ENCODE peak calls at places on chromosome 5, in eight cellular contexts. One of them, this sample, is unnamed.

GRCh38 chr5:122458278-122458872 is 146.3 kb downstream of the SNCAIP start:
- DNase-seq in GM20000: peak
- DNase-seq in fibroblast of lung: peak
- DNase-seq in psoas muscle: no peak
- DNase-seq in GM12865: peak
- DNase-seq in progenitor cell of endocrine pancreas: no peak
- DNase-seq in activated B cell treated with CpG ODN at 0.5 μM for 24 hours: no peak
- DNase-seq in cardiac muscle cell: peak
- DNase-seq in this sample: no peak

GRCh38 chr5:16897284-16897704 is 38.8 kb downstream of the MYO10 start:
- DNase-seq in GM20000: no peak
- DNase-seq in fibroblast of lung: peak
- DNase-seq in psoas muscle: no peak
- DNase-seq in GM12865: no peak
- DNase-seq in progenitor cell of endocrine pancreas: no peak
- DNase-seq in activated B cell treated with CpG ODN at 0.5 μM for 24 hours: no peak
- DNase-seq in cardiac muscle cell: peak
- DNase-seq in this sample: no peak

GRCh38 chr5:14806452-14806851 is 65.1 kb downstream of the ANKH start:
- DNase-seq in GM20000: no peak
- DNase-seq in fibroblast of lung: peak
- DNase-seq in psoas muscle: peak
- DNase-seq in GM12865: no peak
- DNase-seq in progenitor cell of endocrine pancreas: no peak
- DNase-seq in activated B cell treated with CpG ODN at 0.5 μM for 24 hours: no peak
- DNase-seq in cardiac muscle cell: no peak
- DNase-seq in this sample: no peak

GRCh38 chr5:28408186-28408585 is 1369.8 kb upstream of the CDH9 start:
- DNase-seq in GM20000: no peak
- DNase-seq in fibroblast of lung: no peak
- DNase-seq in psoas muscle: no peak
- DNase-seq in GM12865: no peak
- DNase-seq in progenitor cell of endocrine pancreas: no peak
- DNase-seq in activated B cell treated with CpG ODN at 0.5 μM for 24 hours: no peak
- DNase-seq in cardiac muscle cell: no peak
- DNase-seq in this sample: no peak

GRCh38 chr5:102777099-102777498 is 22.0 kb downstream of the PAM start:
- DNase-seq in GM20000: no peak
- DNase-seq in fibroblast of lung: no peak
- DNase-seq in psoas muscle: no peak
- DNase-seq in GM12865: no peak
- DNase-seq in progenitor cell of endocrine pancreas: no peak
- DNase-seq in activated B cell treated with CpG ODN at 0.5 μM for 24 hours: no peak
- DNase-seq in cardiac muscle cell: no peak
- DNase-seq in this sample: no peak

GRCh38 chr5:172887735-172888134 is 53.7 kb downstream of the ERGIC1 start:
- DNase-seq in GM20000: no peak
- DNase-seq in fibroblast of lung: peak
- DNase-seq in psoas muscle: peak
- DNase-seq in GM12865: no peak
- DNase-seq in progenitor cell of endocrine pancreas: no peak
- DNase-seq in activated B cell treated with CpG ODN at 0.5 μM for 24 hours: no peak
- DNase-seq in cardiac muscle cell: no peak
- DNase-seq in this sample: peak

GRCh38 chr5:140647042-140647341 is 438 bp downstream of the NDUFA2 start:
- DNase-seq in GM20000: no peak
- DNase-seq in fibroblast of lung: no peak
- DNase-seq in psoas muscle: no peak
- DNase-seq in GM12865: no peak
- DNase-seq in progenitor cell of endocrine pancreas: no peak
- DNase-seq in activated B cell treated with CpG ODN at 0.5 μM for 24 hours: no peak
- DNase-seq in cardiac muscle cell: no peak
- DNase-seq in this sample: no peak

GRCh38 chr5:172932313-172933017 is 26.8 kb upstream of the RPL26L1 start:
- DNase-seq in GM20000: peak
- DNase-seq in fibroblast of lung: peak
- DNase-seq in psoas muscle: peak
- DNase-seq in GM12865: peak
- DNase-seq in progenitor cell of endocrine pancreas: peak
- DNase-seq in activated B cell treated with CpG ODN at 0.5 μM for 24 hours: peak
- DNase-seq in cardiac muscle cell: peak
- DNase-seq in this sample: peak

GRCh38 chr5:142003266-142003800 is 9.5 kb downstream of the GNPDA1 start:
- DNase-seq in GM20000: no peak
- DNase-seq in fibroblast of lung: no peak
- DNase-seq in psoas muscle: no peak
- DNase-seq in GM12865: no peak
- DNase-seq in progenitor cell of endocrine pancreas: no peak
- DNase-seq in activated B cell treated with CpG ODN at 0.5 μM for 24 hours: no peak
- DNase-seq in cardiac muscle cell: no peak
- DNase-seq in this sample: no peak

GRCh38 chr5:141997358-141998006 is 15.3 kb downstream of the GNPDA1 start:
- DNase-seq in GM20000: no peak
- DNase-seq in fibroblast of lung: no peak
- DNase-seq in psoas muscle: no peak
- DNase-seq in GM12865: no peak
- DNase-seq in progenitor cell of endocrine pancreas: no peak
- DNase-seq in activated B cell treated with CpG ODN at 0.5 μM for 24 hours: no peak
- DNase-seq in cardiac muscle cell: no peak
- DNase-seq in this sample: no peak

GRCh38 chr5:141995656-141996055 is 17.2 kb downstream of the GNPDA1 start:
- DNase-seq in GM20000: no peak
- DNase-seq in fibroblast of lung: no peak
- DNase-seq in psoas muscle: no peak
- DNase-seq in GM12865: no peak
- DNase-seq in progenitor cell of endocrine pancreas: no peak
- DNase-seq in activated B cell treated with CpG ODN at 0.5 μM for 24 hours: no peak
- DNase-seq in cardiac muscle cell: no peak
- DNase-seq in this sample: no peak

GRCh38 chr5:142000176-142000575 is 12.7 kb downstream of the GNPDA1 start:
- DNase-seq in GM20000: no peak
- DNase-seq in fibroblast of lung: no peak
- DNase-seq in psoas muscle: no peak
- DNase-seq in GM12865: no peak
- DNase-seq in progenitor cell of endocrine pancreas: no peak
- DNase-seq in activated B cell treated with CpG ODN at 0.5 μM for 24 hours: no peak
- DNase-seq in cardiac muscle cell: no peak
- DNase-seq in this sample: no peak

GRCh38 chr5:142000709-142001484 is 11.9 kb downstream of the GNPDA1 start:
- DNase-seq in GM20000: no peak
- DNase-seq in fibroblast of lung: peak
- DNase-seq in psoas muscle: no peak
- DNase-seq in GM12865: no peak
- DNase-seq in progenitor cell of endocrine pancreas: no peak
- DNase-seq in activated B cell treated with CpG ODN at 0.5 μM for 24 hours: no peak
- DNase-seq in cardiac muscle cell: peak
- DNase-seq in this sample: no peak
- TF ChIP-seq CTCF in GM20000: no peak
- TF ChIP-seq CTCF in fibroblast of lung: peak
- TF ChIP-seq CTCF in psoas muscle: peak
- TF ChIP-seq CTCF in GM12865: peak
- TF ChIP-seq CTCF in progenitor cell of endocrine pancreas: peak
- TF ChIP-seq CTCF in activated B cell treated with CpG ODN at 0.5 μM for 24 hours: no peak
- TF ChIP-seq CTCF in cardiac muscle cell: peak
- TF ChIP-seq CTCF in this sample: no peak

GRCh38 chr5:1522601-1523479 is 920 bp downstream of the LPCAT1 start:
- DNase-seq in GM20000: no peak
- DNase-seq in fibroblast of lung: no peak
- DNase-seq in psoas muscle: peak
- DNase-seq in GM12865: no peak
- DNase-seq in progenitor cell of endocrine pancreas: no peak
- DNase-seq in activated B cell treated with CpG ODN at 0.5 μM for 24 hours: peak
- DNase-seq in cardiac muscle cell: peak
- DNase-seq in this sample: peak

GRCh38 chr5:1523480-1523792 is 324 bp downstream of the LPCAT1 start:
- DNase-seq in GM20000: no peak
- DNase-seq in fibroblast of lung: no peak
- DNase-seq in psoas muscle: no peak
- DNase-seq in GM12865: no peak
- DNase-seq in progenitor cell of endocrine pancreas: no peak
- DNase-seq in activated B cell treated with CpG ODN at 0.5 μM for 24 hours: no peak
- DNase-seq in cardiac muscle cell: no peak
- DNase-seq in this sample: no peak

GRCh38 chr5:1524799-1525623 is 1.3 kb upstream of the LPCAT1 start:
- DNase-seq in GM20000: no peak
- DNase-seq in fibroblast of lung: no peak
- DNase-seq in psoas muscle: peak
- DNase-seq in GM12865: no peak
- DNase-seq in progenitor cell of endocrine pancreas: no peak
- DNase-seq in activated B cell treated with CpG ODN at 0.5 μM for 24 hours: peak
- DNase-seq in cardiac muscle cell: no peak
- DNase-seq in this sample: peak

GRCh38 chr5:1524481-1524798 is 680 bp upstream of the LPCAT1 start:
- DNase-seq in GM20000: no peak
- DNase-seq in fibroblast of lung: no peak
- DNase-seq in psoas muscle: no peak
- DNase-seq in GM12865: peak
- DNase-seq in progenitor cell of endocrine pancreas: no peak
- DNase-seq in activated B cell treated with CpG ODN at 0.5 μM for 24 hours: no peak
- DNase-seq in cardiac muscle cell: no peak
- DNase-seq in this sample: no peak

DNA sequence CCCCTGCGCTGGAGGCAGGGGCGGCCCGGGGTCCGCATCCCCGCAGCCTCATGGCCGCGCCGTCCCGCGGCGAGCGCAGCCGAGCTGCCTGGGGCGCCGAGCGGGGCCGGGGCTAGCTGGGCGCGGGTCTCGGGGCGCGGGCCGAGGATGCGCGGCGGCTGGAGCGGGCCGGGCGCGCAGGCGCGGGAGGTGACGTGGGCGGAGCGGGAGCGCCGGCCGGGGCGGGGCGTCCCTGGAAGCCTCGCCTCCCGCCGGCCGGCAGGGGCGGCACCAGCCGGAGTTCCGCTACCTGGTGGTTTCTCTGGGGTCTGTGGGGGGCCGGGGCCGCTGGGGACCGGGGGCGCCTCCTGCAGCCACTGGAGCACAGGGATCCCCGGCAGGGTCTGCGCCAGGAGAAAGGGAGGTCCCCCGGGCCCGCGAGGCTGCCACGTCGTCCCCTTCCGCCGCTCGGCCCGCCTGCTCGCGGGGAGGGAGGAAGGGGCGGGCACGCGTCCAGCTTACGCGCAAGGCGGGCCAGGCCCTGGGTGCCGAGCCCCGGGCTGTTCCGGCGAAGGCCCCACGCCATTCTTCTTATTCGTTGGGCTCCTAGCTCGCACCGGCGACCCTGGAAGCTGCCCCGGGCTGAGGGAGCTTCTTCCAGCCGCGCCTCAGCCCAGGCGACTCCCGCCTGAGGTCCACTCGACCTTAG is at the start of gene LPCAT1:
- DNase-seq in GM20000: peak
- DNase-seq in fibroblast of lung: peak
- DNase-seq in psoas muscle: peak
- DNase-seq in GM12865: peak
- DNase-seq in progenitor cell of endocrine pancreas: peak
- DNase-seq in activated B cell treated with CpG ODN at 0.5 μM for 24 hours: peak
- DNase-seq in cardiac muscle cell: peak
- DNase-seq in this sample: peak
- TF ChIP-seq CTCF in GM20000: no peak
- TF ChIP-seq CTCF in fibroblast of lung: no peak
- TF ChIP-seq CTCF in psoas muscle: peak
- TF ChIP-seq CTCF in GM12865: no peak
- TF ChIP-seq CTCF in progenitor cell of endocrine pancreas: peak
- TF ChIP-seq CTCF in activated B cell treated with CpG ODN at 0.5 μM for 24 hours: no peak
- TF ChIP-seq CTCF in cardiac muscle cell: no peak
- TF ChIP-seq CTCF in this sample: no peak

GRCh38 chr5:219492-219891 is 1.4 kb downstream of the SDHA start:
- DNase-seq in GM20000: no peak
- DNase-seq in fibroblast of lung: peak
- DNase-seq in psoas muscle: no peak
- DNase-seq in GM12865: peak
- DNase-seq in progenitor cell of endocrine pancreas: no peak
- DNase-seq in activated B cell treated with CpG ODN at 0.5 μM for 24 hours: peak
- DNase-seq in cardiac muscle cell: peak
- DNase-seq in this sample: no peak

GRCh38 chr5:220008-220407 is 1.9 kb downstream of the SDHA start:
- DNase-seq in GM20000: peak
- DNase-seq in fibroblast of lung: no peak
- DNase-seq in psoas muscle: no peak
- DNase-seq in GM12865: peak
- DNase-seq in progenitor cell of endocrine pancreas: no peak
- DNase-seq in activated B cell treated with CpG ODN at 0.5 μM for 24 hours: no peak
- DNase-seq in cardiac muscle cell: no peak
- DNase-seq in this sample: no peak

GRCh38 chr5:213803-214395 is 4.1 kb downstream of the CCDC127 start:
- DNase-seq in GM20000: no peak
- DNase-seq in fibroblast of lung: no peak
- DNase-seq in psoas muscle: no peak
- DNase-seq in GM12865: no peak
- DNase-seq in progenitor cell of endocrine pancreas: no peak
- DNase-seq in activated B cell treated with CpG ODN at 0.5 μM for 24 hours: no peak
- DNase-seq in cardiac muscle cell: no peak
- DNase-seq in this sample: no peak

GRCh38 chr5:218457-219289 is 553 bp downstream of the SDHA start:
- DNase-seq in GM20000: no peak
- DNase-seq in fibroblast of lung: peak
- DNase-seq in psoas muscle: peak
- DNase-seq in GM12865: peak
- DNase-seq in progenitor cell of endocrine pancreas: peak
- DNase-seq in activated B cell treated with CpG ODN at 0.5 μM for 24 hours: peak
- DNase-seq in cardiac muscle cell: peak
- DNase-seq in this sample: no peak

GRCh38 chr5:217860-218456 is at the start of the genes CCDC127 and SDHA:
- DNase-seq in GM20000: peak
- DNase-seq in fibroblast of lung: peak
- DNase-seq in psoas muscle: peak
- DNase-seq in GM12865: peak
- DNase-seq in progenitor cell of endocrine pancreas: peak
- DNase-seq in activated B cell treated with CpG ODN at 0.5 μM for 24 hours: peak
- DNase-seq in cardiac muscle cell: peak
- DNase-seq in this sample: peak
- TF ChIP-seq CTCF in GM20000: peak
- TF ChIP-seq CTCF in fibroblast of lung: peak
- TF ChIP-seq CTCF in psoas muscle: peak
- TF ChIP-seq CTCF in GM12865: peak
- TF ChIP-seq CTCF in progenitor cell of endocrine pancreas: peak
- TF ChIP-seq CTCF in activated B cell treated with CpG ODN at 0.5 μM for 24 hours: no peak
- TF ChIP-seq CTCF in cardiac muscle cell: peak
- TF ChIP-seq CTCF in this sample: no peak

DNA sequence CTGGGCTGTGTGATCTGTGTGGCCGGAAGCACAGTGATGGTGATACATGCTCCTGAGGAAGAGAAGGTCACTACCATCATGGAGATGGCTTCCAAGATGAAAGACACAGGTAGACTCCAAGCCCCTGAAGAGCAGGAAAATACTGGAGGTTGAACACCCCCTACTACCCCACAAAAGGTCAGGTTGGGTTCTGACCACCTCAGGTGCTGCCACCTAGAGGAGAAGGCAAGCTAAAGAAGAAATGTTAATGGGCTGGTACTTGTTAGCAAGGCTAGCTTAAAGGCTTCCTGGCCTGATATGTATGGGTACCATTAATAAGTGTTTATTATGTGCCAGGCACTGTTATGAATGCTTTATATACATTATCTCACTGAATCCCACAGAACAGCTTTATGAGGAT is 11.7 kb downstream of the NIPAL4 start:
- DNase-seq in GM20000: peak
- DNase-seq in fibroblast of lung: peak
- DNase-seq in psoas muscle: no peak
- DNase-seq in GM12865: peak
- DNase-seq in progenitor cell of endocrine pancreas: no peak
- DNase-seq in activated B cell treated with CpG ODN at 0.5 μM for 24 hours: no peak
- DNase-seq in cardiac muscle cell: peak
- DNase-seq in this sample: no peak
- TF ChIP-seq CTCF in GM20000: peak
- TF ChIP-seq CTCF in fibroblast of lung: peak
- TF ChIP-seq CTCF in psoas muscle: peak
- TF ChIP-seq CTCF in GM12865: peak
- TF ChIP-seq CTCF in progenitor cell of endocrine pancreas: peak
- TF ChIP-seq CTCF in activated B cell treated with CpG ODN at 0.5 μM for 24 hours: no peak
- TF ChIP-seq CTCF in cardiac muscle cell: peak
- TF ChIP-seq CTCF in this sample: peak

GRCh38 chr5:169126376-169127043 is 174.4 kb downstream of the SLIT3 start:
- DNase-seq in GM20000: no peak
- DNase-seq in fibroblast of lung: no peak
- DNase-seq in psoas muscle: no peak
- DNase-seq in GM12865: no peak
- DNase-seq in progenitor cell of endocrine pancreas: no peak
- DNase-seq in activated B cell treated with CpG ODN at 0.5 μM for 24 hours: no peak
- DNase-seq in cardiac muscle cell: no peak
- DNase-seq in this sample: no peak
- TF ChIP-seq CTCF in GM20000: no peak
- TF ChIP-seq CTCF in fibroblast of lung: no peak
- TF ChIP-seq CTCF in psoas muscle: no peak
- TF ChIP-seq CTCF in GM12865: no peak
- TF ChIP-seq CTCF in progenitor cell of endocrine pancreas: no peak
- TF ChIP-seq CTCF in activated B cell treated with CpG ODN at 0.5 μM for 24 hours: no peak
- TF ChIP-seq CTCF in cardiac muscle cell: no peak
- TF ChIP-seq CTCF in this sample: no peak